ENCODE peak calls at places on chromosomes 5 and 9, in eight cellular contexts. S is body of pancreas, I is lower lobe of right lung, P is kidney epithelial cell, Q is WTC11, W is AG09309, U is glutamatergic neuron, T is epithelial cell of esophagus. N is an unnamed sample.
A peak's percentile ranks its signal among the peaks of the same experiment; 100 is the strongest.

GRCh38 chr5:5617024-5617423 is 194.5 kb downstream of the ICE1 start:
- DNase-seq in S (no peak), I (no peak), P (no peak), Q (no peak), W (no peak), U (no peak), T (no peak), N (no peak)

GRCh38 chr5:90390326-90390725 is 19.2 kb downstream of the CETN3 start:
- DNase-seq in S (no peak), I (no peak), P (no peak), Q (no peak), W (no peak), U (no peak), T (no peak), N (no peak)

GRCh38 chr5:45274241-45274640 is 421.9 kb downstream of the HCN1 start:
- DNase-seq in S (no peak), I (no peak), P (peak; percentile 7), Q (no peak), W (no peak), U (no peak), T (no peak), N (no peak)

GRCh38 chr9:12875216-12875615 is 100.4 kb downstream of the LURAP1L start:
- DNase-seq in S (no peak), I (no peak), P (no peak), Q (no peak), W (no peak), U (no peak), T (peak; percentile 43), N (no peak)

GRCh38 chr5:158716668-158717067 is 383.0 kb downstream of the EBF1 start:
- DNase-seq in S (no peak), I (no peak), P (no peak), Q (no peak), W (no peak), U (no peak), T (peak; percentile 23), N (no peak)

GRCh38 chr9:108463927-108464606 is 391.7 kb downstream of the ACTL7B start:
- DNase-seq in S (no peak), I (no peak), P (no peak), Q (no peak), W (no peak), U (no peak), T (no peak), N (no peak)

GRCh38 chr5:14326035-14326909 is 183.1 kb downstream of the TRIO start:
- DNase-seq in S (no peak), I (no peak), P (no peak), Q (no peak), W (no peak), U (no peak), T (no peak), N (peak; percentile 12)

GRCh38 chr5:107442452-107442851 is 228.3 kb downstream of the EFNA5 start:
- DNase-seq in S (no peak), I (no peak), P (no peak), Q (no peak), W (no peak), U (no peak), T (no peak), N (no peak)

GRCh38 chr5:147234825-147235635 is at the start of gene STK32A:
- DNase-seq in S (peak; percentile 86), I (peak; percentile 84), P (peak; percentile 4), Q (peak; percentile 88), W (no peak), U (peak; percentile 69), T (peak; percentile 80), N (peak; percentile 81)

GRCh38 chr5:170644501-170644900 is 139.0 kb upstream of the GABRP start:
- DNase-seq in S (no peak), I (no peak), P (no peak), Q (no peak), W (no peak), U (no peak), T (no peak), N (no peak)

GRCh38 chr9:87270241-87271234 is 227.1 kb upstream of the DAPK1 start:
- DNase-seq in S (peak; percentile 63), I (no peak), P (no peak), Q (no peak), W (peak; percentile 80), U (peak; percentile 36), T (no peak), N (peak; percentile 24)

GRCh38 chr9:98045234-98046160 is 11.0 kb upstream of the NANS start:
- DNase-seq in S (peak; percentile 31), I (no peak), P (no peak), Q (no peak), W (no peak), U (no peak), T (peak; percentile 21), N (no peak)

GRCh38 chr9:125233678-125234077 is 7.5 kb downstream of the HSPA5 start:
- DNase-seq in S (peak; percentile 19), I (no peak), P (peak; percentile 96), Q (no peak), W (peak; percentile 97), U (no peak), T (peak; percentile 95), N (no peak)

GRCh38 chr9:76893395-76893932 is 12.4 kb downstream of the PRUNE2 start:
- DNase-seq in S (no peak), I (no peak), P (no peak), Q (no peak), W (no peak), U (no peak), T (no peak), N (no peak)

GRCh38 chr5:55440188-55440646 is 94.5 kb downstream of the PLPP1 start:
- DNase-seq in S (no peak), I (no peak), P (no peak), Q (no peak), W (no peak), U (no peak), T (peak; percentile 29), N (no peak)

GRCh38 chr9:124108216-124108615 is 96.6 kb downstream of the LHX2 start:
- DNase-seq in S (no peak), I (no peak), P (no peak), Q (no peak), W (no peak), U (no peak), T (no peak), N (no peak)

GRCh38 chr9:129270205-129270604 is 92.1 kb upstream of the IER5L start:
- DNase-seq in S (no peak), I (peak; percentile 13), P (no peak), Q (no peak), W (no peak), U (no peak), T (no peak), N (no peak)

GRCh38 chr9:134418986-134419683 is 92.9 kb downstream of the RXRA start:
- DNase-seq in S (no peak), I (no peak), P (no peak), Q (no peak), W (no peak), U (no peak), T (no peak), N (no peak)
- TF ChIP-seq CTCF in S (no peak), I (no peak), P (no peak), Q (no peak), W (no peak), U (no peak), T (no peak), N (no peak)

GRCh38 chr5:52961238-52961637 is 27.9 kb upstream of the ITGA2 start:
- DNase-seq in S (no peak), I (no peak), P (no peak), Q (no peak), W (peak; percentile 20), U (no peak), T (peak; percentile 91), N (no peak)

GRCh38 chr5:52963636-52964035 is 25.5 kb upstream of the ITGA2 start:
- DNase-seq in S (no peak), I (no peak), P (no peak), Q (no peak), W (no peak), U (no peak), T (peak; percentile 57), N (no peak)

DNA sequence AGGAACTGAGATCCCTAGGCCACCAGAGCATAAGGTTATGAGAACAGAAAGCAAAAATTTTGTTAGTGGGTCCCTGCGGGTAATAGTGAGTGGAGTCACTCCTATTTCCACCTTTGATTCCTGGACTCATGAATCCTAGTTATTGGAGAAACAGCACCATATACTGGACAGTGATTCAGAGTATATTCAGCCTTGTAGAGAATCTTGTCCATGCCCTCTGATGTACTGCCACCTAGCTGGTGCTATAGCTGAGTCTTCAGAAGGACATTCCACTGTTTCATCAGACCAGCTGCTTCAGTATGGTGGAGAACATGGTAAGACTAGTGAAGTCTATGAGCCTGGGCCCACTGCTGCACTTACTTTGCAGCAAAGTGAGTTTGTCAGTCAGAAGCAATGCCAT is 25.0 kb upstream of the ITGA2 start:
- DNase-seq in S (no peak), I (no peak), P (no peak), Q (no peak), W (no peak), U (no peak), T (peak; percentile 43), N (no peak)
- TF ChIP-seq CTCF in S (peak; percentile 2), I (no peak), P (peak; percentile 17), Q (no peak), W (peak; percentile 12), U (no peak), T (peak; percentile 23), N (no peak)

GRCh38 chr5:138463335-138464017 is 1.8 kb upstream of the EGR1 start:
- DNase-seq in S (peak; percentile 20), I (peak; percentile 55), P (no peak), Q (peak; percentile 36), W (no peak), U (peak; percentile 49), T (no peak), N (no peak)
- TF ChIP-seq CTCF in S (no peak), I (no peak), P (peak; percentile 19), Q (no peak), W (peak; percentile 17), U (no peak), T (peak; percentile 10), N (no peak)

GRCh38 chr9:15357050-15357653 is 50.1 kb upstream of the TTC39B start:
- DNase-seq in S (peak; percentile 12), I (peak; percentile 61), P (no peak), Q (peak; percentile 58), W (no peak), U (no peak), T (no peak), N (no peak)
- TF ChIP-seq CTCF in S (no peak), I (no peak), P (peak; percentile 12), Q (no peak), W (no peak), U (no peak), T (no peak), N (no peak)

GRCh38 chr5:62375627-62376026 is 28.1 kb downstream of the DIMT1 start:
- DNase-seq in S (no peak), I (no peak), P (no peak), Q (no peak), W (no peak), U (no peak), T (no peak), N (no peak)
- TF ChIP-seq CTCF in S (no peak), I (no peak), P (no peak), Q (no peak), W (no peak), U (no peak), T (no peak), N (no peak)